ENCODE peak calls at places on chromosomes 6 and 20, in eight cellular contexts. D, R, I, A, C, M, O and Q are unnamed samples.
A peak's percentile ranks its signal among the peaks of the same experiment; 100 is the strongest.

GRCh38 chr6:74867286-74867685 is 338.6 kb downstream of the COL12A1 start:
- DNase-seq in A (no peak), R (no peak), M (peak; percentile 48), D (no peak), O (no peak), C (no peak), I (no peak), Q (no peak)

GRCh38 chr6:105994522-105995402 is 91.4 kb upstream of the PRDM1 start:
- DNase-seq in C (peak; percentile 91), O (peak; percentile 38), M (peak; percentile 73), I (no peak), R (peak; percentile 57), A (peak; percentile 79), D (no peak), Q (peak; percentile 64)

GRCh38 chr20:41273445-41273844 is 44.1 kb downstream of the ZHX3 start:
- DNase-seq in M (no peak), D (no peak), A (no peak), C (no peak), I (no peak), R (no peak), O (no peak), Q (no peak)

GRCh38 chr6:38612386-38612965 is 27.3 kb downstream of the BTBD9 start:
- DNase-seq in D (peak; percentile 71), C (no peak), R (no peak), O (no peak), A (peak; percentile 77), M (peak; percentile 82), I (no peak), Q (no peak)

GRCh38 chr6:130600880-130601341 is 226.3 kb upstream of the SMLR1 start:
- DNase-seq in A (no peak), R (no peak), C (no peak), M (peak; percentile 98), I (peak; percentile 81), D (peak; percentile 23), O (no peak), Q (peak; percentile 89)

GRCh38 chr20:14568701-14569100 is 231.3 kb upstream of the FLRT3 start:
- DNase-seq in M (no peak), A (no peak), O (no peak), C (no peak), D (no peak), I (no peak), R (no peak), Q (no peak)

GRCh38 chr6:4008324-4009047 is 70.5 kb downstream of the FAM217A start:
- DNase-seq in A (peak; percentile 82), I (peak; percentile 63), D (peak; percentile 81), M (peak; percentile 83), O (peak; percentile 35), R (no peak), C (no peak), Q (peak; percentile 44)

GRCh38 chr6:157685596-157686280 is 137.3 kb upstream of the SNX9 start:
- DNase-seq in R (no peak), C (no peak), M (no peak), A (no peak), O (no peak), D (no peak), I (no peak), Q (no peak)

GRCh38 chr6:41636803-41637178 is 1.5 kb upstream of the MDFI start:
- DNase-seq in O (no peak), R (no peak), C (peak; percentile 66), M (peak; percentile 51), D (no peak), A (no peak), I (no peak), Q (peak; percentile 89)

GRCh38 chr6:124882580-124883393 is 79.5 kb upstream of the RNF217 start:
- DNase-seq in R (no peak), D (no peak), M (peak; percentile 37), I (no peak), A (peak; percentile 84), C (no peak), O (no peak), Q (peak; percentile 2)

GRCh38 chr6:168851460-168852103 is 402.1 kb downstream of the THBS2 start:
- DNase-seq in O (no peak), A (no peak), R (no peak), D (no peak), C (no peak), M (no peak), I (no peak), Q (no peak)

GRCh38 chr20:21995461-21995860 is 290.0 kb downstream of the PAX1 start:
- DNase-seq in O (no peak), R (no peak), C (no peak), D (no peak), I (no peak), M (no peak), A (no peak), Q (no peak)

GRCh38 chr6:53056273-53056672 is 8.9 kb upstream of the FBXO9 start:
- DNase-seq in O (no peak), D (no peak), I (no peak), R (no peak), A (peak; percentile 36), M (no peak), C (no peak), Q (no peak)